ENCODE peak calls at places on chromosomes 5 and 9, in four cellular contexts. V is SJSA1, M is suprapubic skin, U is right atrium auricular region. P is an unnamed sample. For H3K9me3 and H3K27me3, the result is how much of the 10 kb centered on the place peaks cover.

GRCh38 chr5:40356248-40356647 is 323.5 kb upstream of the PTGER4 start:
- DNase-seq in V (no peak), M (no peak), U (no peak), P (no peak)

GRCh38 chr9:115327441-115328122 is 209.6 kb upstream of the TNC start:
- DNase-seq in V (no peak), M (no peak), U (no peak), P (no peak)

GRCh38 chr5:135230326-135230925 is 168.6 kb downstream of the MACROH2A1 start:
- DNase-seq in V (no peak), M (no peak), U (peak), P (peak)

GRCh38 chr5:144328505-144328904 is 157.8 kb downstream of the KCTD16 start:
- DNase-seq in V (no peak), M (no peak), U (no peak), P (no peak)

GRCh38 chr5:176473335-176474006 is 25.3 kb downstream of the FAF2 start:
- DNase-seq in V (peak), M (no peak), U (no peak), P (peak)

GRCh38 chr5:6803981-6804550 is 90.8 kb downstream of the TENT4A start:
- DNase-seq in V (peak), M (no peak), U (no peak), P (no peak)

GRCh38 chr5:54944364-54944763 is 41.0 kb downstream of the ESM1 start:
- DNase-seq in V (peak), M (no peak), U (no peak), P (no peak)

GRCh38 chr5:150034677-150035076 is 34.1 kb downstream of the HMGXB3 start:
- DNase-seq in V (no peak), M (no peak), U (no peak), P (peak)

GRCh38 chr5:1011226-1011631 is 2.6 kb downstream of the NKD2 start:
- DNase-seq in V (no peak), M (peak), U (no peak), P (peak)

GRCh38 chr9:137948642-137949041 is 71.1 kb downstream of the CACNA1B start:
- DNase-seq in V (no peak), M (no peak), U (no peak), P (no peak)
- H3K9me3 ChIP-seq in V (under half), M (under half), U (under half), P (under half)

GRCh38 chr5:177997846-177998245 is 1.8 kb upstream of the PROP1 start:
- DNase-seq in V (no peak), M (no peak), U (peak), P (no peak)
- H3K27me3 ChIP-seq in V (under half), M (half or more), U (under half), P (half or more)

GRCh38 chr9:32782476-32783167 is 718 bp upstream of the TMEM215 start:
- DNase-seq in V (no peak), M (no peak), U (no peak), P (no peak)
- H3K4me3 ChIP-seq in V (no peak), M (peak), U (no peak), P (no peak)

DNA sequence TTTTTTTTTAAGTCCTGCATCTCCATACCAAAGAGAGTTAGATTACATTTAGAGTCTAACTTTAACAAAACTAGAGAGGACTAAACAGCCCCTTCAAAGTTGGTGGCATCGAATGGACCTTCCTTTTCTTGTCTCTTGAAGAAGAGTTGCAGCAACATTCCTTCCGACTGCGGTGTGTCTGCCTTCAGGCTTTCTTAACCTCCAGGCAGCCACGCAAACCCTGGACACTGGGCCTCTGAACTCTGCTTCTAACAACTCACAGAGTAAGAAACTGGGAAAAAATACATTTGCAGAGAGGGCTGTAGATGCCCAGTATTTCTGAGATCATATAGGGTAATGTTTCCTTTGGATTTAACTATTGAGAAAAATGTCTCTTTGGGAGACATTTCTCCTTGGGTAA is 120.5 kb upstream of the MAST4 start:
- DNase-seq in V (no peak), M (no peak), U (no peak), P (no peak)
- H3K9me3 ChIP-seq in V (under half), M (under half), U (under half), P (under half)

DNA sequence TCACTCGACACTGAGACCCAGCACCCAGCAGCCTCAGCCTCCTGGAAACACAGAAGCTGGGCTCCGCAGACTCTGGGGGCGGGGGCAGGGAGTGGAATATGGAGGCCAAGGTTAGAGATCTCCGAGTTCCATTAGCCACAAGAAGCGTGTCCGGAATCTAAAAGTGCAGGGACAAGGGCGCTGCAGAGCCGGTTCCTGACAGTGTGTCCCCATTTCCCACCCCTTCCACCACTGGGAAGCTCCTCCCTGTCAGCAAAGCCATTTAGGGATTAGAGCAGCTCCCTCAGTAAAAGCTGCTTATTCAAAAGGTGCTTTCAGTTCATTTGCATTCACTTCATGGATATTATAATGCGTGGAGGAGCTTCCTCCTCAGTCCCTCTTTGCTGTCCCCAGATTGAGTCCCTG is 74.1 kb upstream of the HSPA9 start:
- DNase-seq in V (no peak), M (no peak), U (no peak), P (no peak)
- H3K27me3 ChIP-seq in V (under half), M (under half), U (under half), P (under half)

DNA sequence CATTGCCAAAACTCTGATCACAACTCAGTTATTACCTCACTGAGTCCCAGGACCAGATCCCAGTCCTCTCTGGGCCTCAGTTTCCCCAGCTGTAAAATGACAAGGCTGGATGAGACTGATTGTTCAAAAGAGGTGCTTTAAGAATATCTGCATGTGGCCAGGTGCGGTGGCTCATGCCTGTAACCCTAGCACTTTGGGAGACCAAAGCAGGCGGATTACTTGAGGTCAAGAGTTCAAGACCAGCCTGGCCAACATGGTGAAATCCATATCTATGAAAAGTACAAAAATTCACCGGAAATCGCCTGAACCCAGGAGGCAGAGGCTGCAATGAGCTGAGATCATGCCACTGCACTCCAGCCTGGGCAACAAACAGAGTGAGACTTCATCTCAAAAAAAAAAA is 8.3 kb downstream of the ATOX1 start:
- DNase-seq in V (no peak), M (no peak), U (peak), P (no peak)
- H3K4me3 ChIP-seq in V (no peak), M (no peak), U (no peak), P (no peak)

GRCh38 chr9:138049085-138049778 is 171.7 kb downstream of the CACNA1B start:
- DNase-seq in V (no peak), M (no peak), U (no peak), P (no peak)
- H3K9me3 ChIP-seq in V (under half), M (under half), U (under half), P (under half)

DNA sequence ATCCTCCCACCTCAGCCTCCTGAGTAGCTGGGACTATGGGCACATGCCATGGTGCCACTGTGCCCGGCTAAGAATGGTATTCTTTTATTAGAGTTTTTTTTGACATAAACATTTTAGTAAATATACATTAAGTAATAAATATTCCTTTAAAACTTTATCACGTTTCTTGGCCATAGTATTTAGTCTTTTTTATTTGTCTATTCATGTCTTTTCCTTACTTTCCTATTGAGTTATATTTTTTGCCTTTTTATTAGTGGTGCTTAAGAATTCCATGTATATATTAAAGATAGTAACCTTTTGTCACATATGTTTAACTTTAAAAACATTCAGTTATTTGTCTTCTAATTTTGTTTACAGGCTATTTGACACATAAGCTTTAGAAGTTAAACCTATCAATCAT is 73.4 kb downstream of the MARCHF3 start:
- DNase-seq in V (no peak), M (no peak), U (no peak), P (no peak)
- H3K27me3 ChIP-seq in V (under half), M (under half), U (under half), P (under half)